ENCODE peak calls at places on chromosome 6, in five cellular contexts. H is epithelial cell of esophagus, Z is right atrium auricular region, I is astrocyte of the spinal cord, X is heart right ventricle. O is an unnamed sample.

GRCh38 chr6:45610832-45611231 is 233.1 kb upstream of the SUPT3H start:
- DNase-seq in H (no peak), Z (no peak), I (no peak), X (no peak), O (no peak)

GRCh38 chr6:34027445-34027936 is 118.4 kb downstream of the GRM4 start:
- DNase-seq in H (peak; percentile 32), Z (no peak), I (no peak), X (peak; percentile 49), O (peak; percentile 85)

GRCh38 chr6:163922562-163922961 is 508.0 kb downstream of the QKI start:
- DNase-seq in H (no peak), Z (no peak), I (no peak), X (no peak), O (no peak)

GRCh38 chr6:130362128-130362527 is 3.7 kb upstream of the TMEM200A start:
- DNase-seq in H (peak; percentile 43), Z (no peak), I (no peak), X (no peak), O (no peak)

GRCh38 chr6:151240036-151240685 is 394 bp downstream of the AKAP12 start:
- DNase-seq in H (peak; percentile 29), Z (peak; percentile 83), I (peak; percentile 88), X (peak; percentile 76), O (peak; percentile 68)

GRCh38 chr6:33112148-33112547 is 36.4 kb downstream of the HLA-DPB1 start:
- DNase-seq in H (peak; percentile 66), Z (no peak), I (peak; percentile 49), X (no peak), O (no peak)

GRCh38 chr6:10968776-10969175 is 75.3 kb downstream of the ELOVL2 start:
- DNase-seq in H (no peak), Z (no peak), I (peak; percentile 37), X (no peak), O (no peak)

GRCh38 chr6:17493286-17493685 is 99.9 kb downstream of the CAP2 start:
- DNase-seq in H (peak; percentile 36), Z (no peak), I (peak; percentile 87), X (no peak), O (no peak)

GRCh38 chr6:26394289-26394688 is 7.8 kb upstream of the BTN3A1 start:
- DNase-seq in H (peak; percentile 90), Z (no peak), I (peak; percentile 79), X (no peak), O (no peak)

GRCh38 chr6:125611573-125612399 is 137.6 kb upstream of the HEY2 start:
- DNase-seq in H (no peak), Z (no peak), I (peak; percentile 75), X (no peak), O (no peak)

GRCh38 chr6:44096615-44097014 is 30.6 kb downstream of the MRPL14 start:
- DNase-seq in H (peak; percentile 74), Z (peak; percentile 77), I (peak; percentile 55), X (peak; percentile 67), O (peak; percentile 71)

GRCh38 chr6:74928203-74928602 is 277.6 kb downstream of the COL12A1 start:
- DNase-seq in H (no peak), Z (no peak), I (no peak), X (no peak), O (no peak)

GRCh38 chr6:168950500-168951223 is 303.0 kb downstream of the THBS2 start:
- DNase-seq in H (no peak), Z (no peak), I (no peak), X (no peak), O (no peak)

GRCh38 chr6:119026822-119027221 is 51.6 kb downstream of the FAM184A start:
- DNase-seq in H (no peak), Z (no peak), I (no peak), X (no peak), O (no peak)

GRCh38 chr6:72283571-72283970 is 338.3 kb upstream of the KCNQ5 start:
- DNase-seq in H (no peak), Z (no peak), I (peak; percentile 66), X (no peak), O (no peak)

GRCh38 chr6:44667668-44668390 is 280.3 kb downstream of the CDC5L start:
- DNase-seq in H (no peak), Z (no peak), I (no peak), X (no peak), O (peak; percentile 26)

GRCh38 chr6:16658661-16659060 is 102.6 kb downstream of the ATXN1 start:
- DNase-seq in H (no peak), Z (no peak), I (no peak), X (no peak), O (no peak)

GRCh38 chr6:20704325-20704724 is 170.1 kb downstream of the CDKAL1 start:
- DNase-seq in H (peak; percentile 18), Z (no peak), I (no peak), X (no peak), O (no peak)

GRCh38 chr6:125670586-125670985 is 78.8 kb upstream of the HEY2 start:
- DNase-seq in H (peak; percentile 5), Z (no peak), I (peak; percentile 20), X (no peak), O (no peak)

GRCh38 chr6:89944826-89945407 is 50.6 kb downstream of the GJA10 start:
- DNase-seq in H (peak; percentile 37), Z (no peak), I (no peak), X (no peak), O (no peak)

GRCh38 chr6:42250509-42250908 is 32.8 kb upstream of the MRPS10 start:
- DNase-seq in H (no peak), Z (no peak), I (no peak), X (no peak), O (no peak)

GRCh38 chr6:37047933-37048850 is 42.7 kb downstream of the FGD2 start:
- DNase-seq in H (no peak), Z (no peak), I (no peak), X (no peak), O (no peak)

GRCh38 chr6:14354919-14355572 is 237.5 kb downstream of the CD83 start:
- DNase-seq in H (peak; percentile 78), Z (no peak), I (peak; percentile 91), X (peak; percentile 63), O (no peak)

GRCh38 chr6:36634317-36634716 is 40.2 kb downstream of the SRSF3 start:
- DNase-seq in H (no peak), Z (no peak), I (no peak), X (no peak), O (no peak)

GRCh38 chr6:10441004-10441654 is 26.3 kb upstream of the TFAP2A start:
- DNase-seq in H (peak; percentile 99), Z (no peak), I (peak; percentile 89), X (no peak), O (no peak)

GRCh38 chr6:26232950-26233607 is 131.9 kb upstream of the BTN3A2 start:
- DNase-seq in H (peak; percentile 62), Z (no peak), I (peak; percentile 61), X (no peak), O (no peak)

DNA sequence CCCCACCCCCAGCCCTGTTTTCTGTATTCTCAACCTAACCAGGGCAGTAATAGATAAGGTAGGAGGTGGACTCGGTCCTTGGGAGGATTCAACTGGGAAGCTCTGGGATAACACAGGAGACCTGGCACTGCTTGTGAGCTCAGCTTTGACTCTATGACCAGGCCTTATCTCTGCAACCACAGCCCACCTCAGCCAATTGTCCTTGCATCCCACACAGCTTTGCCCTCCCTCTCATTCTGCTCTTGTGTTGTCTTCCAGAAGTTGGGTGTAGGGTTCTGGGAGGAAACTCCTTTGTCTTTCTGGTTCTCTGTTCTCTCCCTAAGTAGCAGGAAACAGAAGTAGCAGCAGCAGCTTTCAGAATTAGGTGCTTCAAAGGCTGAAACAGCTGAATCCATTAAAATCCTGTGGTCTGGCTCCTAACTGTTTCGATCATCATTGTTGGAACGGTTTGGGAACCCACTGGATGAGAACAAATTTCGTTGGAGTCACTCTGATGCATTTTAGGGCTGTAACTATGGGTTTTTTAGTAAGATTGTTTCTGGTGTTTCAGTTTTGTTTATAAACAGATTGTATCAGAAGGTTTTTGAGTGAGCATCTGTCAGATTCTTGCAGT is 32.4 kb upstream of the SNX9 start:
- DNase-seq in H (no peak), Z (no peak), I (peak; percentile 36), X (no peak), O (no peak)
- H3K4me3 ChIP-seq in H (no peak overlapping the region), Z (no peak overlapping the region), I (no peak overlapping the region), X (no peak overlapping the region), O (no peak overlapping the region)

DNA sequence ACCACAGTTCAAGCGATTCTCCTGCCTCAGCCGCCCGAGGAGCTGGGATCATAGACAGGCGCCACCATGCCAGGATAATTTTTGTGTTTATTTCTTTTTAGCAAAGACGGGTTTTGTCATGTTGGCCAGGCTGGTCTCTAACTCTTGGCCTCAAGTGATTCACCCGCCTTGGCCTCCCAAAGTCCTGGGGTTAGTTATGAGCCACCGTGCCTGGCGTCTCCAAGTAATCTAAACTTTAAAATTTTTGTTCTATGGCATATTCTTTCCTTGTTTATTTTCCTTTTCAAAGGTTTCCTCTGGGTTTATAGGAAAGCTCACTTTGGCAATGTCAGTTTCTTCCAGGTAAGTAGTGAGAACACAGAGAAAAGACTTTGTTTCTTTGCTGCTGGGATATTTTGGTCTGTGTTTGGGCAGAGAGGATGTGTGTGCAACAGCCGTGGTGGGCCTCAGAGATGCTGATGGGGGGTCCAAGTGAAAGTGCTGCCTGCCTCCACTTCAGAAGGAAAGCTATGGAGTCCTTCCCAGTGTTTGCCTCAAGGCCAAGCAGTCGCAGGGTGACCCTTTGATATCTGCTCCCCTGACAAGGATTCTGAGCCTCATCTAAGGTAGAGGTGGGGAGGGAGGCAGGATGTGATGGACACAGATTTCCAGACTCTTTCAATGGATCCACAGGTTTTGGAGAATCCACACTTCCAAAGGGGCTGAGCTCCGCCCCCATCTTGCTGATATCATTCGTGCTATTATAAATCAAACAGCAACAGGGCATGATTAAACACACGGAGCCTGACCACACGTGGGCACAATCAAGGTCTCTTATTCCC is 2.3 kb downstream of the LRP11 start:
- DNase-seq in H (no peak), Z (no peak), I (no peak), X (no peak), O (no peak)
- H3K4me3 ChIP-seq in H (peak overlapping the region; percentile 83), Z (no peak overlapping the region), I (peak overlapping the region; percentile 54), X (no peak overlapping the region), O (no peak overlapping the region)

GRCh38 chr6:104958178-104958520 is 1.2 kb downstream of the LIN28B start:
- DNase-seq in H (no peak), Z (no peak), I (no peak), X (no peak), O (no peak)
- H3K4me3 ChIP-seq in H (no peak overlapping the region), Z (no peak overlapping the region), I (no peak overlapping the region), X (no peak overlapping the region), O (no peak overlapping the region)

GRCh38 chr6:7045746-7046145 is 62.0 kb upstream of the RREB1 start:
- DNase-seq in H (no peak), Z (no peak), I (no peak), X (no peak), O (no peak)

GRCh38 chr6:7048859-7049258 is 58.9 kb upstream of the RREB1 start:
- DNase-seq in H (no peak), Z (no peak), I (no peak), X (no peak), O (no peak)

GRCh38 chr6:7047966-7048365 is 59.8 kb upstream of the RREB1 start:
- DNase-seq in H (peak; percentile 24), Z (no peak), I (no peak), X (no peak), O (no peak)

GRCh38 chr6:7045331-7045730 is 62.4 kb upstream of the RREB1 start:
- DNase-seq in H (no peak), Z (no peak), I (no peak), X (no peak), O (no peak)

DNA sequence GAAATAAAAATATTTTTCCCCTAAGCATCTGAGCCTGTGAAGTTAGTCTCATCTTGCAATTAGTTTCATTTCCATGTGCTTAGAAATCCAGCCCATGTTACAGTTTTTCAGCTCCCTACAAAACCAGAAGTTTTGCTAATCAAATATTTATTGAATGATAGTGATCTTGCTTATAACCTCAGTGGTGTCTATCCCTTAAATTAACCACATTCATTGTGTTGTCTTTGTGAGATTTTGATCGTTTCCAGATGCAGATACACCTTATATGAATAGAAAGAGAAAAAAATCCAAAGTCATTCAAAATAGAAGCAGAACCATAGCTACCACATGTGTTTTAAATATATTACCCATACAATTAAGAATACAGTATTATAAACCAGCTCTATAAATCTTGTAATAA is 60.7 kb upstream of the RREB1 start:
- DNase-seq in H (no peak), Z (no peak), I (no peak), X (no peak), O (no peak)
- H3K4me3 ChIP-seq in H (no peak overlapping the region), Z (no peak overlapping the region), I (no peak overlapping the region), X (no peak overlapping the region), O (no peak overlapping the region)

O was measured in pancreas.